ENCODE peak calls at places on chromosomes 2 and 18, in six cellular contexts. L is AG08396; E is GM12864; G is smooth muscle cell of the brain vasculature; T is stimulated activated effector memory CD8-positive, alpha-beta T cell treated with anti-CD3 and anti-CD28 coated beads, Interleukin-12 subunit alpha, Interleukin-12 subunit beta, amount 100 ng/mL, for 72 hours; B is type B pancreatic cell. K is an unnamed sample.

GRCh38 chr2:106843910-106844250 is 42.1 kb downstream of the ST6GAL2 start:
- DNase-seq in L (no peak), E (no peak), G (no peak), T (no peak), B (no peak), K (no peak)

GRCh38 chr2:170679607-170680079 is 35.5 kb upstream of the SP5 start:
- DNase-seq in L (no peak), E (no peak), G (no peak), T (no peak), B (no peak), K (no peak)

GRCh38 chr2:70828115-70828514 is 7.5 kb downstream of the CD207 start:
- DNase-seq in L (no peak), E (no peak), G (no peak), T (no peak), B (no peak), K (no peak)

GRCh38 chr2:55213822-55214221 is 18.3 kb downstream of the CLHC1 start:
- DNase-seq in L (no peak), E (no peak), G (no peak), T (no peak), B (no peak), K (no peak)

GRCh38 chr2:137888845-137889244 is 75.4 kb upstream of the HNMT start:
- DNase-seq in L (peak), E (no peak), G (no peak), T (no peak), B (no peak), K (no peak)

GRCh38 chr2:239238839-239239606 is 161.8 kb downstream of the HDAC4 start:
- DNase-seq in L (no peak), E (no peak), G (no peak), T (no peak), B (no peak), K (no peak)

GRCh38 chr2:201347154-201347553 is 10.0 kb downstream of the FLACC1 start:
- DNase-seq in L (no peak), E (no peak), G (no peak), T (no peak), B (no peak), K (no peak)

GRCh38 chr2:203404996-203405395 is 76.8 kb downstream of the ABI2 start:
- DNase-seq in L (peak), E (no peak), G (no peak), T (no peak), B (no peak), K (no peak)

GRCh38 chr18:421236-422155 is 79.0 kb downstream of the COLEC12 start:
- DNase-seq in L (peak), E (no peak), G (no peak), T (no peak), B (no peak), K (no peak)

GRCh38 chr2:11907178-11907577 is 160.7 kb downstream of the LPIN1 start:
- DNase-seq in L (no peak), E (no peak), G (no peak), T (no peak), B (no peak), K (no peak)

GRCh38 chr2:231765496-231765929 is 15.6 kb downstream of the PDE6D start:
- DNase-seq in L (no peak), E (no peak), G (no peak), T (no peak), B (no peak), K (no peak)

GRCh38 chr2:113175736-113176695 is 2.2 kb downstream of the PSD4 start:
- DNase-seq in L (no peak), E (no peak), G (no peak), T (no peak), B (no peak), K (no peak)

GRCh38 chr2:44351088-44351487 is 10.2 kb downstream of the PREPL start:
- DNase-seq in L (peak), E (no peak), G (no peak), T (no peak), B (no peak), K (no peak)

GRCh38 chr18:36468161-36468560 is 170.6 kb downstream of the FHOD3 start:
- DNase-seq in L (no peak), E (no peak), G (no peak), T (no peak), B (no peak), K (no peak)